ENCODE peak calls at places on chromosomes 11 and 22, in nine cellular contexts. L, G, F, W, U, Z, I, A and M are unnamed samples.

GRCh38 chr11:13535819-13536218 is 40.0 kb upstream of the PTH start:
- DNase-seq in L (peak), G (no peak), F (no peak), W (no peak), U (no peak), Z (no peak), I (no peak), A (no peak), M (no peak)

GRCh38 chr11:28835790-28836189 is 727.6 kb downstream of the METTL15 start:
- DNase-seq in L (no peak), G (no peak), F (no peak), W (no peak), U (peak), Z (no peak), I (no peak), A (no peak), M (no peak)

GRCh38 chr11:78653294-78653909 is 78.7 kb upstream of the NARS2 start:
- DNase-seq in L (no peak), G (no peak), F (no peak), W (no peak), U (no peak), Z (no peak), I (no peak), A (no peak), M (no peak)

GRCh38 chr11:65437436-65438227 is 15.0 kb downstream of the NEAT1 start:
- DNase-seq in L (no peak), G (no peak), F (no peak), W (no peak), U (no peak), Z (no peak), I (no peak), A (no peak), M (no peak)

GRCh38 chr11:59857444-59858434 is 8.5 kb downstream of the TCN1 start:
- DNase-seq in L (peak), G (peak), F (no peak), W (no peak), U (peak), Z (no peak), I (no peak), A (no peak), M (no peak)

GRCh38 chr22:38570841-38571364 is 920 bp upstream of the DMC1 start:
- DNase-seq in L (peak), G (peak), F (no peak), W (peak), U (peak), Z (no peak), I (peak), A (peak), M (no peak)

GRCh38 chr22:17866621-17867020 is 92.4 kb upstream of the BID start:
- DNase-seq in L (no peak), G (no peak), F (no peak), W (no peak), U (no peak), Z (no peak), I (no peak), A (no peak), M (no peak)

GRCh38 chr11:127993788-127994187 is 593.6 kb downstream of the ETS1 start:
- DNase-seq in L (no peak), G (no peak), F (no peak), W (no peak), U (no peak), Z (no peak), I (no peak), A (no peak), M (no peak)

GRCh38 chr11:95541715-95542114 is 247.9 kb downstream of the FAM76B start:
- DNase-seq in L (no peak), G (no peak), F (no peak), W (no peak), U (no peak), Z (no peak), I (no peak), A (no peak), M (no peak)